ENCODE peak calls at places on chromosomes 12 and 14, in four cellular contexts. C is pancreas, Z is AG09319, V is EL. A is an unnamed sample.

GRCh38 chr14:54637829-54638446 is 71.0 kb downstream of the SAMD4A start:
- DNase-seq in C (no peak), Z (no peak), V (peak), A (peak)

GRCh38 chr12:66014818-66015217 is 115.7 kb downstream of the LLPH start:
- DNase-seq in C (no peak), Z (peak), V (peak), A (peak)

GRCh38 chr14:101175731-101176534 is 272.4 kb upstream of the RTL1 start:
- DNase-seq in C (no peak), Z (no peak), V (no peak), A (no peak)

GRCh38 chr14:91356218-91356763 is 61.3 kb downstream of the CCDC88C start:
- DNase-seq in C (no peak), Z (no peak), V (no peak), A (no peak)

GRCh38 chr14:24100982-24101494 is 6.9 kb downstream of the PCK2 start:
- DNase-seq in C (no peak), Z (no peak), V (no peak), A (no peak)

GRCh38 chr12:94615284-94616216 is 34.8 kb downstream of the TMCC3 start:
- DNase-seq in C (peak), Z (no peak), V (peak), A (peak)

GRCh38 chr14:26597136-26598080 is at the start of gene NOVA1:
- DNase-seq in C (peak), Z (no peak), V (no peak), A (no peak)

GRCh38 chr12:130563322-130563721 is 152.8 kb downstream of the RIMBP2 start:
- DNase-seq in C (no peak), Z (no peak), V (no peak), A (no peak)

GRCh38 chr14:69662636-69663321 is 51.4 kb downstream of the SUSD6 start:
- DNase-seq in C (no peak), Z (no peak), V (no peak), A (no peak)

GRCh38 chr12:95623554-95624170 is 72.4 kb upstream of the USP44 start:
- DNase-seq in C (peak), Z (peak), V (peak), A (peak)